ENCODE peak calls at places on chromosomes 7 and 10, in four cellular contexts. Z is stimulated activated CD4-positive, alpha-beta T cell treated with anti-CD3 and anti-CD28 coated beads, Interleukin-12 subunit alpha, Interleukin-12 subunit beta, amount 100 ng/mL, for 4 hours; C is NCI-H1105; H is activated CD4-positive, alpha-beta T cell treated with anti-CD3 and anti-CD28 coated beads for 1 hour. A is an unnamed sample.

GRCh38 chr7:139355320-139355719 is 4.4 kb upstream of the LUC7L2 start:
- DNase-seq in Z (no peak), C (no peak), H (no peak), A (no peak)

GRCh38 chr10:120607710-120608703 is 151.0 kb downstream of the PLPP4 start:
- DNase-seq in C (no peak), Z (no peak), H (no peak), A (no peak)

GRCh38 chr10:71647526-71648354 is 71.8 kb downstream of the C10orf105 start:
- DNase-seq in C (no peak), H (no peak), Z (no peak), A (no peak)

GRCh38 chr10:71611131-71611530 is 108.4 kb downstream of the C10orf105 start:
- DNase-seq in H (no peak), Z (no peak), C (no peak), A (peak; percentile 63)

GRCh38 chr10:21912583-21912982 is 90.9 kb downstream of the DNAJC1 start:
- DNase-seq in Z (no peak), H (no peak), C (no peak), A (no peak)

GRCh38 chr10:7667262-7668141 is 736 bp upstream of the ITIH5 start:
- DNase-seq in Z (no peak), C (no peak), H (no peak), A (no peak)

GRCh38 chr10:34576789-34577188 is 238.3 kb downstream of the PARD3 start:
- DNase-seq in Z (no peak), H (no peak), C (no peak), A (no peak)

GRCh38 chr10:77742172-77742571 is 104.6 kb upstream of the KCNMA1 start:
- DNase-seq in H (no peak), Z (no peak), C (no peak), A (no peak)

GRCh38 chr7:44447874-44448425 is 42.5 kb downstream of the NUDCD3 start:
- DNase-seq in C (no peak), Z (no peak), H (no peak), A (peak; percentile 73)

GRCh38 chr10:28587970-28588290 is 55.0 kb downstream of the WAC start:
- DNase-seq in Z (no peak), H (no peak), C (no peak), A (peak; percentile 35)

GRCh38 chr10:43735907-43736306 is 87.2 kb upstream of the ZNF32 start:
- DNase-seq in Z (no peak), C (no peak), H (no peak), A (no peak)

GRCh38 chr7:45872116-45873034 is 507 bp downstream of the CCDC201 start:
- DNase-seq in H (no peak), Z (no peak), C (no peak), A (peak; percentile 21)

GRCh38 chr7:77913977-77914607 is 115.5 kb downstream of the PHTF2 start:
- DNase-seq in Z (no peak), C (no peak), H (no peak), A (no peak)

GRCh38 chr10:102121739-102122372 is 1.7 kb upstream of the LDB1 start:
- DNase-seq in Z (no peak), H (no peak), C (no peak), A (peak; percentile 8)

GRCh38 chr10:117698809-117699208 is 156.3 kb downstream of the EMX2 start:
- DNase-seq in C (no peak), Z (no peak), H (no peak), A (no peak)

GRCh38 chr10:12782537-12782936 is 219.0 kb downstream of the CCDC3 start:
- DNase-seq in H (no peak), Z (no peak), C (no peak), A (peak; percentile 42)

GRCh38 chr10:76311752-76312699 is 880.6 kb downstream of the LRMDA start:
- DNase-seq in Z (no peak), C (no peak), H (no peak), A (no peak)

GRCh38 chr7:26180792-26181198 is 19.8 kb downstream of the HNRNPA2B1 start:
- DNase-seq in Z (no peak), C (no peak), H (no peak), A (no peak)

GRCh38 chr10:132665946-132666732 is 119.8 kb downstream of the NKX6-2 start:
- DNase-seq in H (no peak), C (no peak), Z (no peak), A (peak; percentile 34)

GRCh38 chr10:52871191-52871843 is 98.7 kb upstream of the MBL2 start:
- DNase-seq in C (no peak), Z (no peak), H (no peak), A (peak; percentile 69)

GRCh38 chr7:87173456-87173855 is 21.2 kb downstream of the DMTF1 start:
- DNase-seq in Z (no peak), C (no peak), H (no peak), A (no peak)

GRCh38 chr10:8638088-8638672 is 583.7 kb downstream of the GATA3 start:
- DNase-seq in Z (no peak), C (no peak), H (no peak), A (no peak)

GRCh38 chr10:69567920-69568319 is 5.3 kb downstream of the NEUROG3 start:
- DNase-seq in Z (no peak), C (no peak), H (no peak), A (peak; percentile 80)

GRCh38 chr7:47649901-47650300 is 68.0 kb upstream of the TNS3 start:
- DNase-seq in H (no peak), C (no peak), Z (no peak), A (no peak)

GRCh38 chr7:153507885-153508284 is 544.3 kb upstream of the DPP6 start:
- DNase-seq in H (no peak), Z (no peak), C (no peak), A (no peak)

GRCh38 chr7:151665363-151665762 is 145.7 kb upstream of the RHEB start:
- DNase-seq in C (no peak), H (no peak), Z (no peak), A (peak; percentile 93)

GRCh38 chr10:18312385-18313145 is 172.3 kb downstream of the CACNB2 start:
- DNase-seq in Z (no peak), C (peak; percentile 3), H (no peak), A (peak; percentile 33)

GRCh38 chr7:155918720-155919399 is 106.6 kb upstream of the SHH start:
- DNase-seq in H (no peak), C (no peak), Z (no peak), A (peak; percentile 80)

GRCh38 chr10:4260483-4260882 is 475.5 kb upstream of the KLF6 start:
- DNase-seq in Z (no peak), C (no peak), H (no peak), A (peak; percentile 35)

GRCh38 chr7:128836729-128837348 is 6.6 kb downstream of the FLNC start:
- DNase-seq in H (no peak), Z (no peak), C (no peak), A (no peak)

GRCh38 chr7:158413962-158414961 is 173.4 kb downstream of the PTPRN2 start:
- DNase-seq in H (no peak), C (no peak), Z (no peak), A (no peak)

GRCh38 chr7:91383186-91383585 is 119.0 kb downstream of the FZD1 start:
- DNase-seq in Z (no peak), C (no peak), H (no peak), A (no peak)

GRCh38 chr10:114635797-114636550 is 22.1 kb downstream of the ABLIM1 start:
- DNase-seq in Z (no peak), C (no peak), H (no peak), A (peak; percentile 79)

GRCh38 chr7:22109761-22110160 is 164.1 kb upstream of the CDCA7L start:
- DNase-seq in Z (peak; percentile 7), H (no peak), C (no peak), A (peak; percentile 60)

GRCh38 chr10:37856881-37857286 is 526 bp downstream of the ZNF248 start:
- DNase-seq in Z (peak; percentile 12), C (no peak), H (peak; percentile 8), A (peak; percentile 18)

GRCh38 chr7:40880581-40880980 is 745.8 kb downstream of the SUGCT start:
- DNase-seq in H (no peak), C (no peak), Z (no peak), A (peak; percentile 27)

GRCh38 chr7:1361016-1361755 is 98.1 kb downstream of the MICALL2 start:
- DNase-seq in C (no peak), H (no peak), Z (no peak), A (no peak)

GRCh38 chr7:155011081-155011480 is 8.2 kb upstream of the PAXIP1 start:
- DNase-seq in Z (no peak), C (no peak), H (no peak), A (no peak)

A was measured in myocyte.